ENCODE peak calls at places on chromosomes 12 and 14, in five cellular contexts. One of them, this sample, is unnamed.

GRCh38 chr14:70821916-70822705 is 12.8 kb upstream of the MAP3K9 start:
- DNase-seq in HepG2: no peak
- DNase-seq in GM12878: no peak
- DNase-seq in HEK293T: peak
- DNase-seq in H1: no peak
- DNase-seq in this sample: no peak

GRCh38 chr14:38127784-38128183 is 79.9 kb upstream of the SSTR1 start:
- DNase-seq in HEK293T: no peak
- DNase-seq in H1: no peak
- DNase-seq in HepG2: no peak
- DNase-seq in GM12878: no peak
- DNase-seq in this sample: no peak

GRCh38 chr12:89051065-89051677 is 301.1 kb downstream of the DUSP6 start:
- DNase-seq in H1: no peak
- DNase-seq in GM12878: no peak
- DNase-seq in HEK293T: peak
- DNase-seq in HepG2: peak
- DNase-seq in this sample: peak

GRCh38 chr12:3725267-3726115 is 27.4 kb downstream of the CRACR2A start:
- DNase-seq in HepG2: no peak
- DNase-seq in HEK293T: no peak
- DNase-seq in GM12878: no peak
- DNase-seq in H1: no peak
- DNase-seq in this sample: peak

GRCh38 chr12:81034926-81035325 is 43.0 kb upstream of the ACSS3 start:
- DNase-seq in GM12878: no peak
- DNase-seq in H1: no peak
- DNase-seq in HEK293T: no peak
- DNase-seq in HepG2: peak
- DNase-seq in this sample: no peak

GRCh38 chr12:111180830-111181726 is 187.8 kb downstream of the PHETA1 start:
- DNase-seq in H1: no peak
- DNase-seq in HepG2: no peak
- DNase-seq in GM12878: no peak
- DNase-seq in HEK293T: peak
- DNase-seq in this sample: no peak

GRCh38 chr12:100830003-100830795 is 35.6 kb downstream of the ANO4 start:
- DNase-seq in HEK293T: no peak
- DNase-seq in HepG2: no peak
- DNase-seq in GM12878: no peak
- DNase-seq in H1: no peak
- DNase-seq in this sample: no peak

GRCh38 chr12:7542813-7543212 is 39.2 kb upstream of the CD163 start:
- DNase-seq in H1: no peak
- DNase-seq in GM12878: no peak
- DNase-seq in HepG2: no peak
- DNase-seq in HEK293T: no peak
- DNase-seq in this sample: no peak

GRCh38 chr14:30882431-30882830 is 8.1 kb downstream of the COCH start:
- DNase-seq in H1: no peak
- DNase-seq in GM12878: no peak
- DNase-seq in HEK293T: no peak
- DNase-seq in HepG2: no peak
- DNase-seq in this sample: no peak

GRCh38 chr14:72549026-72549425 is 344.9 kb downstream of the DPF3 start:
- DNase-seq in HepG2: no peak
- DNase-seq in H1: no peak
- DNase-seq in GM12878: no peak
- DNase-seq in HEK293T: no peak
- DNase-seq in this sample: no peak

GRCh38 chr12:130993759-130994670 is 40.3 kb downstream of the ADGRD1 start:
- DNase-seq in HEK293T: no peak
- DNase-seq in HepG2: no peak
- DNase-seq in GM12878: no peak
- DNase-seq in H1: no peak
- DNase-seq in this sample: no peak

GRCh38 chr14:38868415-38869290 is 234.4 kb downstream of the SEC23A start:
- DNase-seq in HepG2: peak
- DNase-seq in H1: no peak
- DNase-seq in GM12878: no peak
- DNase-seq in HEK293T: no peak
- DNase-seq in this sample: no peak

GRCh38 chr12:5071496-5071895 is 27.8 kb downstream of the KCNA5 start:
- DNase-seq in H1: no peak
- DNase-seq in GM12878: no peak
- DNase-seq in HEK293T: no peak
- DNase-seq in HepG2: no peak
- DNase-seq in this sample: no peak

GRCh38 chr14:95318399-95318834 is 1.3 kb downstream of the CLMN start:
- DNase-seq in H1: no peak
- DNase-seq in HepG2: no peak
- DNase-seq in HEK293T: no peak
- DNase-seq in GM12878: no peak
- DNase-seq in this sample: no peak

GRCh38 chr12:34287437-34287836 is 265.1 kb downstream of the ALG10 start:
- DNase-seq in HepG2: no peak
- DNase-seq in HEK293T: no peak
- DNase-seq in H1: no peak
- DNase-seq in GM12878: no peak
- DNase-seq in this sample: no peak

GRCh38 chr14:77026930-77027537 is 1.5 kb downstream of the IRF2BPL start:
- DNase-seq in H1: no peak
- DNase-seq in GM12878: no peak
- DNase-seq in HepG2: no peak
- DNase-seq in HEK293T: peak
- DNase-seq in this sample: no peak

GRCh38 chr14:51304956-51305355 is 64.9 kb downstream of the TMX1 start:
- DNase-seq in HEK293T: no peak
- DNase-seq in GM12878: no peak
- DNase-seq in H1: no peak
- DNase-seq in HepG2: no peak
- DNase-seq in this sample: no peak

GRCh38 chr12:65685514-65685913 is 138.8 kb upstream of the HMGA2 start:
- DNase-seq in HEK293T: peak
- DNase-seq in H1: no peak
- DNase-seq in HepG2: peak
- DNase-seq in GM12878: no peak
- DNase-seq in this sample: peak

GRCh38 chr12:38898001-38898684 is 7.2 kb downstream of the CPNE8 start:
- DNase-seq in GM12878: no peak
- DNase-seq in HEK293T: no peak
- DNase-seq in HepG2: no peak
- DNase-seq in H1: no peak
- DNase-seq in this sample: peak

GRCh38 chr12:4118017-4118510 is 155.5 kb upstream of the CCND2 start:
- DNase-seq in GM12878: peak
- DNase-seq in H1: no peak
- DNase-seq in HEK293T: no peak
- DNase-seq in HepG2: no peak
- DNase-seq in this sample: no peak

GRCh38 chr14:100546051-100546443 is 41.2 kb downstream of the BEGAIN start:
- DNase-seq in GM12878: no peak
- DNase-seq in HepG2: no peak
- DNase-seq in H1: no peak
- DNase-seq in HEK293T: peak
- DNase-seq in this sample: no peak

GRCh38 chr12:117671734-117672133 is 297.1 kb downstream of the KSR2 start:
- DNase-seq in HepG2: peak
- DNase-seq in GM12878: no peak
- DNase-seq in H1: peak
- DNase-seq in HEK293T: peak
- DNase-seq in this sample: peak

GRCh38 chr12:106301241-106301610 is 1.3 kb upstream of the TCP11L2 start:
- DNase-seq in H1: no peak
- DNase-seq in GM12878: no peak
- DNase-seq in HEK293T: no peak
- DNase-seq in HepG2: no peak
- DNase-seq in this sample: no peak
- TF ChIP-seq SUZ12 in H1: no peak
- TF ChIP-seq SUZ12 in GM12878: no peak
- TF ChIP-seq SUZ12 in HEK293T: no peak
- TF ChIP-seq SUZ12 in HepG2: no peak
- TF ChIP-seq SUZ12 in this sample: no peak

GRCh38 chr14:105168496-105168978 is at the start of gene JAG2:
- DNase-seq in H1: no peak
- DNase-seq in HEK293T: peak
- DNase-seq in GM12878: no peak
- DNase-seq in HepG2: no peak
- DNase-seq in this sample: no peak
- TF ChIP-seq SUZ12 in H1: no peak
- TF ChIP-seq SUZ12 in HEK293T: no peak
- TF ChIP-seq SUZ12 in GM12878: no peak
- TF ChIP-seq SUZ12 in HepG2: no peak
- TF ChIP-seq SUZ12 in this sample: no peak

DNA sequence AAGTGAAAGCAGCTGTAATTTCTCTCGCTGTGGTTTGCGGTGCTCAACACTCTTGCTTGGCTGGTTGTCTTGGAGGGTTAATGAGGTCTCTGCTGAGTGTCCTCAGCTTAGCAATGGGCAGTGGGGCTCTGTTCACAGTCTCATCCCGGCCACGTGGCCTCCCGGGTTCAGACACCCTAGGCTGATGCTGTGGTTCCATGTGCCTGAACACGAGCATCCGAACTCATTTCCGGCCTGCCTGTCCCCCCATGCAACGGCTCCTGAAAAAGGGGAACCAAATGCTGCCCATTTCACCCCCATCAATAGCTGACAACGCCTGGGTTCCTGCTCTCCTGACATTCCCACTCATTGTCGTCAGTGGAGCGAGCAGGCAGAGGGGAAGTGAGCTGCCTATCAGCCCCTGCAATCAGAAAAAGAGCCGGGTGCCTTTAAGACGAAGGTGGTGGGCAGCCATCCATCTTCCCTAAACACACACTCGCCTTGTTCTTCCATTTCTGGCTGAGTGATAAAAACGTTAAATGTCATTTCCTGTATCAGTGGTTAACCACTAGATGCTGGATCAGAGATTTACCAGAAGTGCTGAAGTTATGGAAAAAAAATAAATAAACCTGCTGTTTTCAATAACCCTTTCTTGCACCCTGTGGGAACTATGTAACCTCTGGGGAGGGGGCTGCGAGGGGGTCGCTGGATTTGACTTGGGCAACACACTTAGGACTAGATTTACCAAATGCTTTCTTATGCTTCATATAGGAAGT is 60.3 kb upstream of the BCL2L14 start:
- DNase-seq in HEK293T: no peak
- DNase-seq in GM12878: peak
- DNase-seq in H1: no peak
- DNase-seq in HepG2: no peak
- DNase-seq in this sample: no peak
- TF ChIP-seq SUZ12 in HEK293T: no peak
- TF ChIP-seq SUZ12 in GM12878: no peak
- TF ChIP-seq SUZ12 in H1: no peak
- TF ChIP-seq SUZ12 in HepG2: no peak
- TF ChIP-seq SUZ12 in this sample: no peak

DNA sequence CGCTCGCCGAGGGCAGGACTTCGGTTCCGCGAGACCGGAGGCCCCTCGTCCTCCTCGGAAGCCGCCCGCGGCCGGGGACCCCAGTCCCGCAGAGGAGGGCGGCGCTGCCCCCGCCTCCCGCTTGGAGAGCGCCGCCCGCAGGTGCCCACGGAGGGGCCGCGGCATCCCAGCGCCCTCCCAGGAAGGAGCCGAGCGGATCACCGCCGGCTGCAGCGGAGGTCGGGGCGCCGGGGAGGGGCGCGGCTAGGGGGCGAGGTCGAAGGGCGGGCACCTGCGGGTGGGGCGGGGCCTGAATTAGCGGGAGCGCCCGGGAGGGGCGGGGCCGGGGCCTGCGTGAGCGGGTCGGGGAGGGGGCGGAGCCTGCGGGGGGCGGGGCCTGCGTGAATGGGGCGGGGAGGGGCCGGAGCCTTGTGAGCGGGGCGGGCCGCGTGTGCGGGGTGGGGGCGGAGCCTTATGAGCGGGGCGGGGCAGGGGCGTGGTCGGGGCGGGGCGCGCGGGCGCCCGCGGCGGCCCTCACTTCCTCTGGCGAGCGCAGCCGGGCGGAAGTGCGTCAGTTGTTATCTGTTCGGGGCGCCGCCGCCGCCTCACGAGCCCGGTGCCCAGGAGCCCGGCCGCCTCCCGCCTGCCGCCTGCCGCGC is at the start of gene FBRSL1:
- DNase-seq in H1: peak
- DNase-seq in HepG2: peak
- DNase-seq in GM12878: no peak
- DNase-seq in HEK293T: peak
- DNase-seq in this sample: peak
- TF ChIP-seq SUZ12 in H1: no peak
- TF ChIP-seq SUZ12 in HepG2: no peak
- TF ChIP-seq SUZ12 in GM12878: no peak
- TF ChIP-seq SUZ12 in HEK293T: no peak
- TF ChIP-seq SUZ12 in this sample: no peak

GRCh38 chr14:63493246-63493645 is 49.9 kb downstream of the PPP2R5E start:
- DNase-seq in H1: no peak
- DNase-seq in HEK293T: peak
- DNase-seq in GM12878: no peak
- DNase-seq in HepG2: no peak
- DNase-seq in this sample: no peak
- TF ChIP-seq SUZ12 in H1: no peak
- TF ChIP-seq SUZ12 in HEK293T: no peak
- TF ChIP-seq SUZ12 in GM12878: no peak
- TF ChIP-seq SUZ12 in HepG2: no peak
- TF ChIP-seq SUZ12 in this sample: no peak

GRCh38 chr12:122166422-122167327 is 7.3 kb downstream of the IL31 start:
- DNase-seq in H1: no peak
- DNase-seq in GM12878: peak
- DNase-seq in HepG2: no peak
- DNase-seq in HEK293T: no peak
- DNase-seq in this sample: no peak
- TF ChIP-seq SUZ12 in H1: no peak
- TF ChIP-seq SUZ12 in GM12878: no peak
- TF ChIP-seq SUZ12 in HepG2: no peak
- TF ChIP-seq SUZ12 in HEK293T: no peak
- TF ChIP-seq SUZ12 in this sample: no peak

This sample was measured in NT2/D1.